ENCODE peak calls at places on chromosome 1, in ten cellular contexts. One of them, this sample, is unnamed.

GRCh38 chr1:241992734-241993133 is 6.2 kb downstream of the MAP1LC3C start:
- DNase-seq in H4: peak
- DNase-seq in left lung: no peak
- DNase-seq in stimulated activated CD4-positive, alpha-beta T cell treated with anti-CD3 and anti-CD28 coated beads, Interleukin-4, amount 100 ng/mL, for 48 hours: no peak
- DNase-seq in T-helper 9 cell: no peak
- DNase-seq in endothelial cell: no peak
- DNase-seq in T follicular helper cell: no peak
- DNase-seq in ACHN: no peak
- DNase-seq in amniotic stem cell: no peak
- DNase-seq in fibroblast of pulmonary artery: no peak
- DNase-seq in this sample: no peak

GRCh38 chr1:43540653-43541071 is 10.0 kb downstream of the PTPRF start:
- DNase-seq in H4: no peak
- DNase-seq in left lung: peak
- DNase-seq in stimulated activated CD4-positive, alpha-beta T cell treated with anti-CD3 and anti-CD28 coated beads, Interleukin-4, amount 100 ng/mL, for 48 hours: no peak
- DNase-seq in T-helper 9 cell: no peak
- DNase-seq in endothelial cell: no peak
- DNase-seq in T follicular helper cell: no peak
- DNase-seq in ACHN: no peak
- DNase-seq in amniotic stem cell: no peak
- DNase-seq in fibroblast of pulmonary artery: no peak
- DNase-seq in this sample: no peak

GRCh38 chr1:94755675-94756074 is 64.5 kb upstream of the SLC44A3 start:
- DNase-seq in H4: peak
- DNase-seq in left lung: no peak
- DNase-seq in stimulated activated CD4-positive, alpha-beta T cell treated with anti-CD3 and anti-CD28 coated beads, Interleukin-4, amount 100 ng/mL, for 48 hours: no peak
- DNase-seq in T-helper 9 cell: no peak
- DNase-seq in endothelial cell: no peak
- DNase-seq in T follicular helper cell: no peak
- DNase-seq in ACHN: no peak
- DNase-seq in amniotic stem cell: peak
- DNase-seq in fibroblast of pulmonary artery: peak
- DNase-seq in this sample: peak

GRCh38 chr1:230212405-230212936 is 145.4 kb downstream of the GALNT2 start:
- DNase-seq in H4: no peak
- DNase-seq in left lung: no peak
- DNase-seq in stimulated activated CD4-positive, alpha-beta T cell treated with anti-CD3 and anti-CD28 coated beads, Interleukin-4, amount 100 ng/mL, for 48 hours: no peak
- DNase-seq in T-helper 9 cell: no peak
- DNase-seq in endothelial cell: no peak
- DNase-seq in T follicular helper cell: no peak
- DNase-seq in ACHN: no peak
- DNase-seq in amniotic stem cell: no peak
- DNase-seq in fibroblast of pulmonary artery: no peak
- DNase-seq in this sample: no peak

GRCh38 chr1:202692959-202693555 is 17.2 kb downstream of the SYT2 start:
- DNase-seq in H4: peak
- DNase-seq in left lung: no peak
- DNase-seq in stimulated activated CD4-positive, alpha-beta T cell treated with anti-CD3 and anti-CD28 coated beads, Interleukin-4, amount 100 ng/mL, for 48 hours: peak
- DNase-seq in T-helper 9 cell: peak
- DNase-seq in endothelial cell: peak
- DNase-seq in T follicular helper cell: peak
- DNase-seq in ACHN: peak
- DNase-seq in amniotic stem cell: peak
- DNase-seq in fibroblast of pulmonary artery: peak
- DNase-seq in this sample: peak

GRCh38 chr1:5286244-5286643 is 631.8 kb downstream of the AJAP1 start:
- DNase-seq in H4: no peak
- DNase-seq in left lung: no peak
- DNase-seq in stimulated activated CD4-positive, alpha-beta T cell treated with anti-CD3 and anti-CD28 coated beads, Interleukin-4, amount 100 ng/mL, for 48 hours: peak
- DNase-seq in T-helper 9 cell: peak
- DNase-seq in endothelial cell: no peak
- DNase-seq in T follicular helper cell: peak
- DNase-seq in ACHN: no peak
- DNase-seq in amniotic stem cell: no peak
- DNase-seq in fibroblast of pulmonary artery: no peak
- DNase-seq in this sample: no peak

GRCh38 chr1:189027509-189027908 is 1450.2 kb downstream of the BRINP3 start:
- DNase-seq in H4: no peak
- DNase-seq in left lung: no peak
- DNase-seq in stimulated activated CD4-positive, alpha-beta T cell treated with anti-CD3 and anti-CD28 coated beads, Interleukin-4, amount 100 ng/mL, for 48 hours: no peak
- DNase-seq in T-helper 9 cell: no peak
- DNase-seq in endothelial cell: no peak
- DNase-seq in T follicular helper cell: no peak
- DNase-seq in ACHN: no peak
- DNase-seq in amniotic stem cell: no peak
- DNase-seq in fibroblast of pulmonary artery: no peak
- DNase-seq in this sample: no peak

GRCh38 chr1:43541721-43542401 is 11.2 kb downstream of the PTPRF start:
- DNase-seq in H4: no peak
- DNase-seq in left lung: peak
- DNase-seq in stimulated activated CD4-positive, alpha-beta T cell treated with anti-CD3 and anti-CD28 coated beads, Interleukin-4, amount 100 ng/mL, for 48 hours: no peak
- DNase-seq in T-helper 9 cell: no peak
- DNase-seq in endothelial cell: no peak
- DNase-seq in T follicular helper cell: no peak
- DNase-seq in ACHN: no peak
- DNase-seq in amniotic stem cell: no peak
- DNase-seq in fibroblast of pulmonary artery: no peak
- DNase-seq in this sample: peak

GRCh38 chr1:150511985-150512660 is 3.4 kb upstream of the FALEC start:
- DNase-seq in H4: no peak
- DNase-seq in left lung: no peak
- DNase-seq in stimulated activated CD4-positive, alpha-beta T cell treated with anti-CD3 and anti-CD28 coated beads, Interleukin-4, amount 100 ng/mL, for 48 hours: no peak
- DNase-seq in T-helper 9 cell: no peak
- DNase-seq in endothelial cell: no peak
- DNase-seq in T follicular helper cell: no peak
- DNase-seq in ACHN: no peak
- DNase-seq in amniotic stem cell: no peak
- DNase-seq in fibroblast of pulmonary artery: no peak
- DNase-seq in this sample: no peak

GRCh38 chr1:64110924-64111777 is 92.3 kb upstream of the UBE2U start:
- DNase-seq in H4: no peak
- DNase-seq in left lung: no peak
- DNase-seq in stimulated activated CD4-positive, alpha-beta T cell treated with anti-CD3 and anti-CD28 coated beads, Interleukin-4, amount 100 ng/mL, for 48 hours: no peak
- DNase-seq in T-helper 9 cell: no peak
- DNase-seq in endothelial cell: no peak
- DNase-seq in T follicular helper cell: no peak
- DNase-seq in ACHN: no peak
- DNase-seq in amniotic stem cell: no peak
- DNase-seq in fibroblast of pulmonary artery: no peak
- DNase-seq in this sample: no peak

GRCh38 chr1:85495556-85495955 is 30.6 kb upstream of the DDAH1 start:
- DNase-seq in H4: peak
- DNase-seq in left lung: no peak
- DNase-seq in stimulated activated CD4-positive, alpha-beta T cell treated with anti-CD3 and anti-CD28 coated beads, Interleukin-4, amount 100 ng/mL, for 48 hours: no peak
- DNase-seq in T-helper 9 cell: no peak
- DNase-seq in endothelial cell: no peak
- DNase-seq in T follicular helper cell: no peak
- DNase-seq in ACHN: no peak
- DNase-seq in amniotic stem cell: no peak
- DNase-seq in fibroblast of pulmonary artery: peak
- DNase-seq in this sample: no peak

GRCh38 chr1:201334325-201335173 is 42.9 kb downstream of the TNNT2 start:
- DNase-seq in H4: no peak
- DNase-seq in left lung: no peak
- DNase-seq in stimulated activated CD4-positive, alpha-beta T cell treated with anti-CD3 and anti-CD28 coated beads, Interleukin-4, amount 100 ng/mL, for 48 hours: no peak
- DNase-seq in T-helper 9 cell: no peak
- DNase-seq in endothelial cell: no peak
- DNase-seq in T follicular helper cell: no peak
- DNase-seq in ACHN: no peak
- DNase-seq in amniotic stem cell: no peak
- DNase-seq in fibroblast of pulmonary artery: no peak
- DNase-seq in this sample: no peak

GRCh38 chr1:163361123-163361934 is 39.6 kb downstream of the NUF2 start:
- DNase-seq in H4: peak
- DNase-seq in left lung: no peak
- DNase-seq in stimulated activated CD4-positive, alpha-beta T cell treated with anti-CD3 and anti-CD28 coated beads, Interleukin-4, amount 100 ng/mL, for 48 hours: no peak
- DNase-seq in T-helper 9 cell: no peak
- DNase-seq in endothelial cell: peak
- DNase-seq in T follicular helper cell: no peak
- DNase-seq in ACHN: peak
- DNase-seq in amniotic stem cell: no peak
- DNase-seq in fibroblast of pulmonary artery: peak
- DNase-seq in this sample: peak

GRCh38 chr1:11792106-11792505 is 13.7 kb downstream of the MTHFR start:
- DNase-seq in H4: no peak
- DNase-seq in left lung: peak
- DNase-seq in stimulated activated CD4-positive, alpha-beta T cell treated with anti-CD3 and anti-CD28 coated beads, Interleukin-4, amount 100 ng/mL, for 48 hours: no peak
- DNase-seq in T-helper 9 cell: no peak
- DNase-seq in endothelial cell: no peak
- DNase-seq in T follicular helper cell: no peak
- DNase-seq in ACHN: no peak
- DNase-seq in amniotic stem cell: no peak
- DNase-seq in fibroblast of pulmonary artery: no peak
- DNase-seq in this sample: peak

GRCh38 chr1:11550664-11551283 is 71.8 kb downstream of the DISP3 start:
- DNase-seq in H4: peak
- DNase-seq in left lung: no peak
- DNase-seq in stimulated activated CD4-positive, alpha-beta T cell treated with anti-CD3 and anti-CD28 coated beads, Interleukin-4, amount 100 ng/mL, for 48 hours: peak
- DNase-seq in T-helper 9 cell: no peak
- DNase-seq in endothelial cell: peak
- DNase-seq in T follicular helper cell: no peak
- DNase-seq in ACHN: peak
- DNase-seq in amniotic stem cell: peak
- DNase-seq in fibroblast of pulmonary artery: peak
- DNase-seq in this sample: peak

GRCh38 chr1:51297401-51298321 is 32.7 kb downstream of the TTC39A start:
- DNase-seq in H4: peak
- DNase-seq in left lung: no peak
- DNase-seq in stimulated activated CD4-positive, alpha-beta T cell treated with anti-CD3 and anti-CD28 coated beads, Interleukin-4, amount 100 ng/mL, for 48 hours: no peak
- DNase-seq in T-helper 9 cell: no peak
- DNase-seq in endothelial cell: no peak
- DNase-seq in T follicular helper cell: no peak
- DNase-seq in ACHN: no peak
- DNase-seq in amniotic stem cell: no peak
- DNase-seq in fibroblast of pulmonary artery: no peak
- DNase-seq in this sample: no peak

GRCh38 chr1:180515364-180515763 is 13.0 kb upstream of the ACBD6 start:
- DNase-seq in H4: no peak
- DNase-seq in left lung: no peak
- DNase-seq in stimulated activated CD4-positive, alpha-beta T cell treated with anti-CD3 and anti-CD28 coated beads, Interleukin-4, amount 100 ng/mL, for 48 hours: no peak
- DNase-seq in T-helper 9 cell: no peak
- DNase-seq in endothelial cell: no peak
- DNase-seq in T follicular helper cell: no peak
- DNase-seq in ACHN: no peak
- DNase-seq in amniotic stem cell: no peak
- DNase-seq in fibroblast of pulmonary artery: no peak
- DNase-seq in this sample: no peak

GRCh38 chr1:16980473-16981268 is at the start of gene MFAP2:
- DNase-seq in H4: no peak
- DNase-seq in left lung: peak
- DNase-seq in stimulated activated CD4-positive, alpha-beta T cell treated with anti-CD3 and anti-CD28 coated beads, Interleukin-4, amount 100 ng/mL, for 48 hours: no peak
- DNase-seq in T-helper 9 cell: no peak
- DNase-seq in endothelial cell: peak
- DNase-seq in T follicular helper cell: no peak
- DNase-seq in ACHN: no peak
- DNase-seq in amniotic stem cell: no peak
- DNase-seq in fibroblast of pulmonary artery: peak
- DNase-seq in this sample: peak

GRCh38 chr1:55622071-55622470 is 406.9 kb upstream of the USP24 start:
- DNase-seq in H4: no peak
- DNase-seq in left lung: no peak
- DNase-seq in stimulated activated CD4-positive, alpha-beta T cell treated with anti-CD3 and anti-CD28 coated beads, Interleukin-4, amount 100 ng/mL, for 48 hours: no peak
- DNase-seq in T-helper 9 cell: no peak
- DNase-seq in endothelial cell: no peak
- DNase-seq in T follicular helper cell: no peak
- DNase-seq in ACHN: no peak
- DNase-seq in amniotic stem cell: no peak
- DNase-seq in fibroblast of pulmonary artery: no peak
- DNase-seq in this sample: no peak

GRCh38 chr1:218242171-218242570 is 42.9 kb upstream of the RRP15 start:
- DNase-seq in H4: no peak
- DNase-seq in left lung: no peak
- DNase-seq in stimulated activated CD4-positive, alpha-beta T cell treated with anti-CD3 and anti-CD28 coated beads, Interleukin-4, amount 100 ng/mL, for 48 hours: no peak
- DNase-seq in T-helper 9 cell: no peak
- DNase-seq in endothelial cell: no peak
- DNase-seq in T follicular helper cell: no peak
- DNase-seq in ACHN: no peak
- DNase-seq in amniotic stem cell: no peak
- DNase-seq in fibroblast of pulmonary artery: no peak
- DNase-seq in this sample: no peak

GRCh38 chr1:9315411-9316079 is 22.9 kb downstream of the SPSB1 start:
- DNase-seq in H4: peak
- DNase-seq in left lung: peak
- DNase-seq in stimulated activated CD4-positive, alpha-beta T cell treated with anti-CD3 and anti-CD28 coated beads, Interleukin-4, amount 100 ng/mL, for 48 hours: peak
- DNase-seq in T-helper 9 cell: no peak
- DNase-seq in endothelial cell: no peak
- DNase-seq in T follicular helper cell: no peak
- DNase-seq in ACHN: peak
- DNase-seq in amniotic stem cell: peak
- DNase-seq in fibroblast of pulmonary artery: peak
- DNase-seq in this sample: no peak

GRCh38 chr1:175894543-175894942 is 151.1 kb upstream of the TNR start:
- DNase-seq in H4: no peak
- DNase-seq in left lung: no peak
- DNase-seq in stimulated activated CD4-positive, alpha-beta T cell treated with anti-CD3 and anti-CD28 coated beads, Interleukin-4, amount 100 ng/mL, for 48 hours: no peak
- DNase-seq in T-helper 9 cell: no peak
- DNase-seq in endothelial cell: no peak
- DNase-seq in T follicular helper cell: no peak
- DNase-seq in ACHN: no peak
- DNase-seq in amniotic stem cell: no peak
- DNase-seq in fibroblast of pulmonary artery: no peak
- DNase-seq in this sample: no peak

GRCh38 chr1:208829601-208830000 is 585.4 kb upstream of the PLXNA2 start:
- DNase-seq in H4: no peak
- DNase-seq in left lung: no peak
- DNase-seq in stimulated activated CD4-positive, alpha-beta T cell treated with anti-CD3 and anti-CD28 coated beads, Interleukin-4, amount 100 ng/mL, for 48 hours: no peak
- DNase-seq in T-helper 9 cell: no peak
- DNase-seq in endothelial cell: no peak
- DNase-seq in T follicular helper cell: no peak
- DNase-seq in ACHN: no peak
- DNase-seq in amniotic stem cell: no peak
- DNase-seq in fibroblast of pulmonary artery: no peak
- DNase-seq in this sample: no peak

GRCh38 chr1:59432531-59433439 is 135.9 kb downstream of the FGGY start:
- DNase-seq in H4: no peak
- DNase-seq in left lung: no peak
- DNase-seq in stimulated activated CD4-positive, alpha-beta T cell treated with anti-CD3 and anti-CD28 coated beads, Interleukin-4, amount 100 ng/mL, for 48 hours: no peak
- DNase-seq in T-helper 9 cell: no peak
- DNase-seq in endothelial cell: no peak
- DNase-seq in T follicular helper cell: no peak
- DNase-seq in ACHN: peak
- DNase-seq in amniotic stem cell: no peak
- DNase-seq in fibroblast of pulmonary artery: no peak
- DNase-seq in this sample: peak

GRCh38 chr1:203797948-203798347 is 2.5 kb downstream of the ZBED6 start:
- DNase-seq in H4: no peak
- DNase-seq in left lung: no peak
- DNase-seq in stimulated activated CD4-positive, alpha-beta T cell treated with anti-CD3 and anti-CD28 coated beads, Interleukin-4, amount 100 ng/mL, for 48 hours: no peak
- DNase-seq in T-helper 9 cell: no peak
- DNase-seq in endothelial cell: no peak
- DNase-seq in T follicular helper cell: no peak
- DNase-seq in ACHN: no peak
- DNase-seq in amniotic stem cell: no peak
- DNase-seq in fibroblast of pulmonary artery: no peak
- DNase-seq in this sample: peak

This sample was measured in hepatocyte.